ENCODE peak calls at places on chromosome 4, in ten cellular contexts. D is CD4-positive, alpha-beta T cell; K is brain microvascular endothelial cell; M is esophagus squamous epithelium; N is A549; I is HCT116; L is tibial nerve; R is OCI-LY7; O is A673; C is effector memory CD4-positive, alpha-beta T cell. S is an unnamed sample.

GRCh38 chr4:163332526-163333405 is at the start of gene NPY1R:
- DNase-seq in D (peak; percentile 2), K (peak; percentile 82), M (no peak), N (peak; percentile 58), I (peak; percentile 34), L (peak; percentile 38), R (peak; percentile 4), O (peak; percentile 91), C (no peak), S (peak; percentile 71)

GRCh38 chr4:53233396-53233795 is 132.5 kb downstream of the SCFD2 start:
- DNase-seq in D (no peak), K (no peak), M (no peak), N (no peak), I (no peak), L (no peak), R (no peak), O (no peak), C (no peak), S (no peak)

GRCh38 chr4:153061971-153062370 is 125.8 kb downstream of the FHDC1 start:
- DNase-seq in D (no peak), K (no peak), M (no peak), N (no peak), I (no peak), L (no peak), R (no peak), O (no peak), C (no peak), S (no peak)

GRCh38 chr4:5372198-5372597 is 320.9 kb downstream of the STK32B start:
- DNase-seq in D (no peak), K (no peak), M (no peak), N (no peak), I (no peak), L (no peak), R (no peak), O (no peak), C (no peak), S (no peak)

GRCh38 chr4:151471728-151472127 is 62.8 kb downstream of the FHIP1A start:
- DNase-seq in D (no peak), K (no peak), M (no peak), N (no peak), I (no peak), L (no peak), R (no peak), O (no peak), C (no peak), S (no peak)

GRCh38 chr4:123398151-123398802 is 1.7 kb downstream of the SPRY1 start:
- DNase-seq in D (peak; percentile 15), K (peak; percentile 50), M (no peak), N (peak; percentile 24), I (peak; percentile 22), L (peak; percentile 44), R (peak; percentile 81), O (peak; percentile 83), C (peak; percentile 31), S (peak; percentile 80)

GRCh38 chr4:48748949-48749596 is 31.0 kb downstream of the FRYL start:
- DNase-seq in D (no peak), K (peak; percentile 28), M (no peak), N (no peak), I (no peak), L (no peak), R (no peak), O (peak; percentile 4), C (no peak), S (no peak)

GRCh38 chr4:74415602-74416300 is 29.2 kb upstream of the AREG start:
- DNase-seq in D (no peak), K (no peak), M (no peak), N (no peak), I (no peak), L (no peak), R (no peak), O (no peak), C (no peak), S (no peak)

GRCh38 chr4:25813705-25814104 is 49.1 kb downstream of the SEL1L3 start:
- DNase-seq in D (no peak), K (peak; percentile 67), M (no peak), N (peak; percentile 18), I (no peak), L (no peak), R (no peak), O (no peak), C (no peak), S (no peak)

GRCh38 chr4:25810815-25811690 is 51.7 kb downstream of the SEL1L3 start:
- DNase-seq in D (no peak), K (peak; percentile 37), M (no peak), N (peak; percentile 16), I (no peak), L (no peak), R (no peak), O (no peak), C (no peak), S (no peak)

GRCh38 chr4:25807101-25807728 is 55.6 kb downstream of the SEL1L3 start:
- DNase-seq in D (no peak), K (no peak), M (no peak), N (no peak), I (no peak), L (no peak), R (no peak), O (no peak), C (no peak), S (no peak)

GRCh38 chr4:25814323-25814722 is 48.5 kb downstream of the SEL1L3 start:
- DNase-seq in D (no peak), K (peak; percentile 82), M (no peak), N (peak; percentile 17), I (no peak), L (peak; percentile 24), R (no peak), O (no peak), C (no peak), S (no peak)

DNA sequence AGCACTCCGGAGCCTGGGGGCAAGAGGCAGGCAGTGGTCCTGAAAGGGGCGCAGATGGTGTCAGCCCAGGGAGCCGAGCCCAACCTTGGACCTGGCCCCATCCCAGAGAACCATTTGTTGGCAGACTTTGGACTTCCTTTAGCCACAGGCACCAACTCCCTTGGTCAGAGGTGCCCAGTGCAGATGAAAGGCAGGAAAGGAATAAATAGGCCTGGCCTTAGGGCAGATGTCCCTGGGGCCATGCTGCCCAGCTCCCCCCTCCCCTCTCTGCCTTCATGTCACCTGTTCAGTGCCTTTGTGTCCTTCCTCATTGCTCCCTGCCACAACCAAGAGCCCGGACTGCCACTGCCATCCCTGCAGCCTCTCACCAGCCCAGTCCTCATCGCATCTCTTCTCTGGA is 52.8 kb downstream of the SEL1L3 start:
- DNase-seq in D (no peak), K (no peak), M (no peak), N (no peak), I (no peak), L (no peak), R (no peak), O (no peak), C (no peak), S (no peak)
- H3K27ac ChIP-seq in D (no peak overlapping the region), K (no peak overlapping the region), M (no peak overlapping the region), N (no peak overlapping the region), I (no peak overlapping the region), L (no peak overlapping the region), R (no peak overlapping the region), O (no peak overlapping the region), C (no peak overlapping the region), S (no peak overlapping the region)

GRCh38 chr4:77692847-77693432 is 87.3 kb downstream of the CXCL13 start:
- DNase-seq in D (no peak), K (no peak), M (no peak), N (no peak), I (no peak), L (no peak), R (no peak), O (no peak), C (no peak), S (no peak)

GRCh38 chr4:77701111-77701510 is 95.5 kb downstream of the CXCL13 start:
- DNase-seq in D (no peak), K (no peak), M (no peak), N (no peak), I (no peak), L (no peak), R (no peak), O (no peak), C (no peak), S (no peak)

GRCh38 chr4:77695769-77696168 is 90.1 kb downstream of the CXCL13 start:
- DNase-seq in D (no peak), K (peak; percentile 93), M (no peak), N (peak; percentile 50), I (peak; percentile 86), L (no peak), R (no peak), O (no peak), C (no peak), S (no peak)

GRCh38 chr4:77699731-77700210 is 94.2 kb downstream of the CXCL13 start:
- DNase-seq in D (no peak), K (peak; percentile 83), M (no peak), N (no peak), I (no peak), L (no peak), R (peak; percentile 9), O (peak; percentile 1), C (no peak), S (no peak)

DNA sequence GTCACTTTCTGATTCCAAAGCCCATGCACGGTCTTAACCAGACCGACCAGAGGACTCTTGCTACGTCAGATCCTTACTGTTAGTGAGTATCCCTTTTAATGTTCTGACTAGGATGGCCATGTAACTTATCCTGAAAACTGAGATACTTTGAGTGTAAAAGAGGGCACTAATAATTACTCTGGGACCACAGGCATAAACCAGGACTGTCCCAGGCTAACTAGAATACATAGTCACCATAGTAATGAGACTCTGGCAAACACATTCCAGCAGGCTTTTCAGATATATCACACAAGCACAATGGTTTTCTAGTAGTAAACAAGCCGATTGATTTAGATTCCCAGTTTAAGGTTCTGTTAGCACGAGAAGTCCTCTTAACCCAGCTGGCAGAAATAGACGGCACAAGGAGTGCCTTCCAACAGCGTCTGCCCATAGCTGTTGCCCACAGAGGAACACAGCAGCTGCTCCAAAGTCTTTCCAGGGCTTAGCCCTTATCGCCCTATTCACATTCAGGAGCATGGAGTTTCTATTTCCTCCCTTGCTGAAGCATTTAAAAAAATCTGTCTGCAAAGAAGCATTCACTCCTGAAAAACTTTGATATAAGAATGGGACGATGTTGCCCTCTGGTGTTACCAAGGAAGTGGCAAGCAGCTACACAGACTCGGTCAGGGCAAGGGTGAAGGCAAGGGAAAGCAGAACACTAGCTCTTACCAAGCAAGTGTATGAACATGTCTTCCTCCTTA is 92.4 kb downstream of the CXCL13 start:
- DNase-seq in D (no peak), K (peak; percentile 68), M (no peak), N (peak; percentile 10), I (peak; percentile 29), L (no peak), R (peak; percentile 31), O (peak; percentile 4), C (no peak), S (no peak)
- H3K27ac ChIP-seq in D (no peak overlapping the region), K (no peak overlapping the region), M (no peak overlapping the region), N (peak overlapping the region; percentile 44), I (no peak overlapping the region), L (no peak overlapping the region), R (no peak overlapping the region), O (no peak overlapping the region), C (no peak overlapping the region), S (no peak overlapping the region)

GRCh38 chr4:7313991-7314390 is 120.7 kb downstream of the PSAPL1 start:
- DNase-seq in D (no peak), K (no peak), M (no peak), N (no peak), I (no peak), L (no peak), R (no peak), O (no peak), C (no peak), S (no peak)
- H3K27ac ChIP-seq in D (no peak overlapping the region), K (no peak overlapping the region), M (no peak overlapping the region), N (no peak overlapping the region), I (no peak overlapping the region), L (no peak overlapping the region), R (no peak overlapping the region), O (no peak overlapping the region), C (no peak overlapping the region), S (no peak overlapping the region)

DNA sequence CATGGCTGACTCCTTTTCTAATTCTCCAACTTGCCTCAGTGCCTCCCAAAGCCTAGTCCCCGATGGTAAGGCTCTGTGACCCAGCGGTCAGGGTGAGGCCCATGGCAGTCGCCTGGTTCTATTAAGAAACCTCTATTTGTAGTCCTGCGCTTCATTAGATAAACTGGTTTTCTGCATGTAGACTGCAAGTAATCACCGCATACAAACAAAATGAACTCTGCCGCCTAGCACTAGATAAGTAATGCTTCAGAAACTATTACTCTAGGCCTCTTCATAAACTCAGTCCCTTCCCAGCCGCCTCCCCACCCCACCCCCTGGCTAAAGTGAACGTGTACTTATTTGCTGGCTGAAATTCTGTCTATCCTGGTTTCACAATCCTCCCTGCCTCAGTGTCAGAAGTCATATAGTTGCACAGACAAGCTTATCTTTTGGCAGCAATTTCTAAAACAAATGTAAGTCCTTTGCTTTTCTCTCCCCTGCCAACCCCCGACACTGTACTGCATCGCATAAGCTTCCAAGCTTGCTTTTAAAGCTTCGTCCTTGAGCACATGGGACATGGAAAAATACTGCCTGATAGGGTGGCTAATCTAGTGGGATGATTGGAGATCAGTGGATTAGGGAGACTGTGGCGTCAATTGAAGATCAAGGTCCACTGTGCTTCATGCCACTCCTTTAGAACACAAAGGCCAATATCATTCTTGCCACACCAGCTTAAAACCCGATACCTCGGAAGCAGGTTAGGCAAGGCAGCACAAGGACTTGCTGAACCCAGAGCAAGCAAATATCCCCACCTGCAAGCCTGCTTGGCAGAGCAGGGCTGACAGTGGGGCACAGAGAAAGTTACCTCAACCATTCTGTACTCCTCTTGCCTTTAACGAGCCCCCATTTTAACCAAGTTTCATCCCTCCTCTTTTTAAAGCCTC is 125.8 kb downstream of the IRF2 start:
- DNase-seq in D (no peak), K (peak; percentile 10), M (no peak), N (no peak), I (no peak), L (no peak), R (peak; percentile 41), O (no peak), C (no peak), S (no peak)
- H3K27ac ChIP-seq in D (no peak overlapping the region), K (no peak overlapping the region), M (peak overlapping the region; percentile 95), N (peak overlapping the region; percentile 46), I (no peak overlapping the region), L (peak overlapping the region; percentile 70), R (peak overlapping the region; percentile 85), O (peak overlapping the region; percentile 72), C (no peak overlapping the region), S (peak overlapping the region; percentile 89)